ENCODE peak calls at places on chromosomes 13 and 19, in six cellular contexts. Q is amniotic stem cell, V is NCI-H2081, N is endodermal cell, Y is ACHN, T is GM23338. D is an unnamed sample.
A peak's percentile ranks its signal among the peaks of the same experiment; 100 is the strongest.

GRCh38 chr13:96671073-96671472 is 323.2 kb downstream of the OXGR1 start:
- DNase-seq in Q (no peak), V (no peak), N (no peak), Y (no peak), T (no peak), D (no peak)

GRCh38 chr13:20391597-20392452 is 133.8 kb downstream of the CRYL1 start:
- DNase-seq in Q (no peak), V (no peak), N (peak; percentile 53), Y (no peak), T (peak; percentile 45), D (no peak)

GRCh38 chr19:42455621-42456081 is 12.9 kb upstream of the CXCL17 start:
- DNase-seq in Q (no peak), V (no peak), N (no peak), Y (no peak), T (no peak), D (no peak)

GRCh38 chr19:14004619-14005380 is 1.3 kb downstream of the RFX1 start:
- DNase-seq in Q (no peak), V (no peak), N (no peak), Y (no peak), T (no peak), D (no peak)

GRCh38 chr13:99905224-99905623 is 66.3 kb downstream of the ZIC5 start:
- DNase-seq in Q (no peak), V (peak; percentile 41), N (no peak), Y (no peak), T (no peak), D (no peak)

GRCh38 chr13:31442605-31443004 is 242.8 kb downstream of the B3GLCT start:
- DNase-seq in Q (no peak), V (no peak), N (no peak), Y (no peak), T (no peak), D (no peak)

GRCh38 chr13:20305587-20305986 is 73.5 kb upstream of the GJB6 start:
- DNase-seq in Q (no peak), V (no peak), N (no peak), Y (no peak), T (peak; percentile 37), D (no peak)

GRCh38 chr13:47170971-47171370 is 274.1 kb upstream of the HTR2A start:
- DNase-seq in Q (no peak), V (no peak), N (no peak), Y (no peak), T (no peak), D (no peak)

GRCh38 chr13:105611424-105611823 is 924.0 kb downstream of the EFNB2 start:
- DNase-seq in Q (no peak), V (no peak), N (no peak), Y (peak; percentile 10), T (peak; percentile 62), D (no peak)

GRCh38 chr19:43779147-43779819 is 1.5 kb downstream of the KCNN4 start:
- DNase-seq in Q (no peak), V (no peak), N (no peak), Y (no peak), T (no peak), D (no peak)

GRCh38 chr19:50749490-50749889 is 20.8 kb upstream of the GPR32 start:
- DNase-seq in Q (no peak), V (no peak), N (no peak), Y (no peak), T (no peak), D (no peak)

GRCh38 chr19:46739290-46739771 is 6.5 kb upstream of the FKRP start:
- DNase-seq in Q (no peak), V (no peak), N (no peak), Y (no peak), T (no peak), D (no peak)

GRCh38 chr19:870963-871401 is 11.5 kb downstream of the CFD start:
- DNase-seq in Q (no peak), V (peak; percentile 85), N (peak; percentile 52), Y (no peak), T (no peak), D (no peak)

GRCh38 chr13:100182894-100183490 is 94.1 kb downstream of the PCCA start:
- DNase-seq in Q (no peak), V (peak; percentile 62), N (no peak), Y (no peak), T (no peak), D (no peak)

GRCh38 chr19:19944583-19944880 is 43.8 kb downstream of the ZNF93 start:
- DNase-seq in Q (no peak), V (no peak), N (no peak), Y (no peak), T (no peak), D (no peak)

GRCh38 chr19:21474671-21475181 is 30.7 kb upstream of the ZNF429 start:
- DNase-seq in Q (no peak), V (no peak), N (peak; percentile 98), Y (no peak), T (peak; percentile 92), D (peak; percentile 95)

GRCh38 chr19:40119380-40119779 is 28.6 kb upstream of the ZNF780A start:
- DNase-seq in Q (no peak), V (no peak), N (no peak), Y (no peak), T (no peak), D (no peak)

GRCh38 chr19:49680473-49681351 is 3.6 kb downstream of the PRMT1 start:
- DNase-seq in Q (peak; percentile 49), V (peak; percentile 83), N (peak; percentile 99), Y (peak; percentile 80), T (peak; percentile 98), D (peak; percentile 98)

GRCh38 chr13:84265365-84265764 is 383.1 kb upstream of the SLITRK1 start:
- DNase-seq in Q (no peak), V (no peak), N (no peak), Y (no peak), T (no peak), D (no peak)

GRCh38 chr19:4061178-4061682 is 5.5 kb downstream of the ZBTB7A start:
- DNase-seq in Q (no peak), V (no peak), N (no peak), Y (no peak), T (peak; percentile 60), D (peak; percentile 73)

GRCh38 chr19:35414442-35414841 is 33.6 kb upstream of the FFAR2 start:
- DNase-seq in Q (no peak), V (no peak), N (no peak), Y (no peak), T (no peak), D (no peak)

GRCh38 chr13:112806761-112807652 is 117.2 kb downstream of the ATP11A start:
- DNase-seq in Q (no peak), V (no peak), N (no peak), Y (no peak), T (no peak), D (no peak)

GRCh38 chr19:1956868-1957492 is 16.0 kb downstream of the CSNK1G2 start:
- DNase-seq in Q (no peak), V (no peak), N (peak; percentile 85), Y (no peak), T (peak; percentile 68), D (peak; percentile 72)

GRCh38 chr13:78160793-78161192 is 242.2 kb upstream of the EDNRB start:
- DNase-seq in Q (peak; percentile 38), V (no peak), N (no peak), Y (no peak), T (no peak), D (no peak)

GRCh38 chr19:17981611-17982010 is 14.7 kb downstream of the KCNN1 start:
- DNase-seq in Q (no peak), V (no peak), N (no peak), Y (no peak), T (no peak), D (no peak)

GRCh38 chr13:83780201-83780600 is 102.1 kb downstream of the SLITRK1 start:
- DNase-seq in Q (no peak), V (no peak), N (peak; percentile 64), Y (peak; percentile 47), T (peak; percentile 82), D (peak; percentile 56)

GRCh38 chr19:10835089-10835753 is 791 bp downstream of the TMED1 start:
- DNase-seq in Q (no peak), V (no peak), N (no peak), Y (no peak), T (no peak), D (peak; percentile 100)

GRCh38 chr19:13964776-13965175 is 12.5 kb downstream of the DCAF15 start:
- DNase-seq in Q (no peak), V (no peak), N (no peak), Y (no peak), T (no peak), D (no peak)

GRCh38 chr13:41610426-41610825 is 153.1 kb downstream of the RGCC start:
- DNase-seq in Q (no peak), V (no peak), N (no peak), Y (no peak), T (no peak), D (no peak)

GRCh38 chr19:36236304-36236945 is 21.5 kb downstream of the ZNF146 start:
- DNase-seq in Q (no peak), V (no peak), N (peak; percentile 1), Y (no peak), T (no peak), D (no peak)

GRCh38 chr19:29569038-29569911 is 36.8 kb upstream of the POP4 start:
- DNase-seq in Q (no peak), V (no peak), N (no peak), Y (no peak), T (no peak), D (no peak)

GRCh38 chr13:97000295-97000925 is 6.1 kb upstream of the OXGR1 start:
- DNase-seq in Q (no peak), V (no peak), N (no peak), Y (no peak), T (peak; percentile 36), D (no peak)

GRCh38 chr19:1674293-1674679 is 21.9 kb upstream of the TCF3 start:
- DNase-seq in Q (no peak), V (no peak), N (no peak), Y (no peak), T (no peak), D (peak; percentile 22)

GRCh38 chr19:52336976-52337375 is 933 bp downstream of the ZNF610 start:
- DNase-seq in Q (no peak), V (no peak), N (no peak), Y (no peak), T (peak; percentile 30), D (no peak)

GRCh38 chr13:39327080-39327479 is 275.9 kb downstream of the LHFPL6 start:
- DNase-seq in Q (no peak), V (no peak), N (no peak), Y (no peak), T (no peak), D (no peak)

GRCh38 chr19:13963603-13964105 is 11.3 kb downstream of the DCAF15 start:
- DNase-seq in Q (no peak), V (no peak), N (peak; percentile 72), Y (no peak), T (peak; percentile 82), D (peak; percentile 71)

D was measured in H9.